ENCODE peak calls at places on chromosomes 3 and 15, in eight cellular contexts. One of them, this sample, is unnamed. For H3K4me1, the result is how much of the 10 kb centered on the place peaks cover.

GRCh38 chr3:197367081-197367780 is 68.8 kb upstream of the DLG1 start:
- DNase-seq in ovary: no peak
- DNase-seq in suprapubic skin: peak
- DNase-seq in tibial nerve: no peak
- DNase-seq in thoracic aorta: no peak
- DNase-seq in pancreas: no peak
- DNase-seq in body of pancreas: no peak
- DNase-seq in PC-9: peak
- DNase-seq in this sample: peak

GRCh38 chr3:2099779-2100191 is 1.1 kb downstream of the CNTN4 start:
- DNase-seq in suprapubic skin: no peak
- DNase-seq in body of pancreas: peak
- DNase-seq in pancreas: peak
- DNase-seq in thoracic aorta: no peak
- DNase-seq in PC-9: no peak
- DNase-seq in ovary: no peak
- DNase-seq in tibial nerve: no peak
- DNase-seq in this sample: no peak

GRCh38 chr15:50939911-50940310 is 31.4 kb downstream of the AP4E1 start:
- DNase-seq in thoracic aorta: no peak
- DNase-seq in tibial nerve: no peak
- DNase-seq in pancreas: no peak
- DNase-seq in PC-9: no peak
- DNase-seq in ovary: no peak
- DNase-seq in body of pancreas: no peak
- DNase-seq in suprapubic skin: no peak
- DNase-seq in this sample: no peak

GRCh38 chr15:27865323-27865922 is 233.7 kb downstream of the OCA2 start:
- DNase-seq in pancreas: no peak
- DNase-seq in suprapubic skin: no peak
- DNase-seq in PC-9: no peak
- DNase-seq in ovary: no peak
- DNase-seq in body of pancreas: no peak
- DNase-seq in thoracic aorta: no peak
- DNase-seq in tibial nerve: no peak
- DNase-seq in this sample: no peak

GRCh38 chr3:49248828-49249227 is 28.2 kb downstream of the C3orf62 start:
- DNase-seq in thoracic aorta: no peak
- DNase-seq in tibial nerve: no peak
- DNase-seq in pancreas: no peak
- DNase-seq in body of pancreas: peak
- DNase-seq in PC-9: peak
- DNase-seq in suprapubic skin: no peak
- DNase-seq in ovary: no peak
- DNase-seq in this sample: no peak

GRCh38 chr3:11532865-11533490 is 110.7 kb downstream of the VGLL4 start:
- DNase-seq in ovary: peak
- DNase-seq in pancreas: no peak
- DNase-seq in PC-9: no peak
- DNase-seq in tibial nerve: no peak
- DNase-seq in thoracic aorta: no peak
- DNase-seq in body of pancreas: no peak
- DNase-seq in suprapubic skin: no peak
- DNase-seq in this sample: no peak

GRCh38 chr15:56821721-56822425 is 88.6 kb upstream of the ZNF280D start:
- DNase-seq in body of pancreas: peak
- DNase-seq in suprapubic skin: no peak
- DNase-seq in PC-9: peak
- DNase-seq in pancreas: peak
- DNase-seq in thoracic aorta: no peak
- DNase-seq in tibial nerve: no peak
- DNase-seq in ovary: peak
- DNase-seq in this sample: peak

GRCh38 chr3:105166893-105167292 is 199.8 kb upstream of the ALCAM start:
- DNase-seq in tibial nerve: no peak
- DNase-seq in PC-9: no peak
- DNase-seq in body of pancreas: no peak
- DNase-seq in ovary: no peak
- DNase-seq in suprapubic skin: no peak
- DNase-seq in thoracic aorta: no peak
- DNase-seq in pancreas: no peak
- DNase-seq in this sample: no peak

GRCh38 chr3:194274424-194275085 is 76.6 kb downstream of the CPN2 start:
- DNase-seq in PC-9: no peak
- DNase-seq in body of pancreas: no peak
- DNase-seq in suprapubic skin: peak
- DNase-seq in ovary: no peak
- DNase-seq in thoracic aorta: no peak
- DNase-seq in pancreas: no peak
- DNase-seq in tibial nerve: no peak
- DNase-seq in this sample: no peak

GRCh38 chr3:170021083-170021482 is 16.7 kb upstream of the GPR160 start:
- DNase-seq in thoracic aorta: no peak
- DNase-seq in ovary: no peak
- DNase-seq in PC-9: no peak
- DNase-seq in pancreas: no peak
- DNase-seq in suprapubic skin: no peak
- DNase-seq in body of pancreas: no peak
- DNase-seq in tibial nerve: no peak
- DNase-seq in this sample: no peak

GRCh38 chr3:43181202-43181910 is 75.5 kb upstream of the POMGNT2 start:
- DNase-seq in pancreas: no peak
- DNase-seq in body of pancreas: peak
- DNase-seq in thoracic aorta: no peak
- DNase-seq in ovary: no peak
- DNase-seq in tibial nerve: no peak
- DNase-seq in suprapubic skin: no peak
- DNase-seq in PC-9: peak
- DNase-seq in this sample: no peak

GRCh38 chr15:41894791-41895463 is 1.1 kb upstream of the SPTBN5 start:
- DNase-seq in suprapubic skin: peak
- DNase-seq in tibial nerve: no peak
- DNase-seq in thoracic aorta: peak
- DNase-seq in body of pancreas: peak
- DNase-seq in pancreas: peak
- DNase-seq in PC-9: no peak
- DNase-seq in ovary: peak
- DNase-seq in this sample: peak

GRCh38 chr15:81002254-81003022 is 1.7 kb downstream of the TLNRD1 start:
- DNase-seq in suprapubic skin: no peak
- DNase-seq in tibial nerve: no peak
- DNase-seq in ovary: peak
- DNase-seq in pancreas: peak
- DNase-seq in body of pancreas: no peak
- DNase-seq in thoracic aorta: no peak
- DNase-seq in PC-9: no peak
- DNase-seq in this sample: peak

GRCh38 chr15:64092075-64092820 is 1.4 kb downstream of the CIAO2A start:
- DNase-seq in pancreas: no peak
- DNase-seq in suprapubic skin: no peak
- DNase-seq in ovary: no peak
- DNase-seq in body of pancreas: no peak
- DNase-seq in tibial nerve: no peak
- DNase-seq in PC-9: no peak
- DNase-seq in thoracic aorta: no peak
- DNase-seq in this sample: no peak

GRCh38 chr15:64093627-64094417 is at the start of gene CIAO2A:
- DNase-seq in tibial nerve: peak
- DNase-seq in suprapubic skin: peak
- DNase-seq in pancreas: peak
- DNase-seq in PC-9: peak
- DNase-seq in body of pancreas: peak
- DNase-seq in ovary: peak
- DNase-seq in thoracic aorta: peak
- DNase-seq in this sample: peak

GRCh38 chr15:64089553-64090280 is 3.9 kb downstream of the CIAO2A start:
- DNase-seq in ovary: no peak
- DNase-seq in tibial nerve: no peak
- DNase-seq in PC-9: no peak
- DNase-seq in pancreas: no peak
- DNase-seq in suprapubic skin: no peak
- DNase-seq in thoracic aorta: no peak
- DNase-seq in body of pancreas: peak
- DNase-seq in this sample: no peak

GRCh38 chr15:64092864-64093626 is 593 bp downstream of the CIAO2A start:
- DNase-seq in suprapubic skin: no peak
- DNase-seq in body of pancreas: peak
- DNase-seq in tibial nerve: no peak
- DNase-seq in ovary: peak
- DNase-seq in thoracic aorta: no peak
- DNase-seq in pancreas: peak
- DNase-seq in PC-9: no peak
- DNase-seq in this sample: peak

GRCh38 chr15:64090527-64090926 is 3.1 kb downstream of the CIAO2A start:
- DNase-seq in pancreas: no peak
- DNase-seq in PC-9: no peak
- DNase-seq in suprapubic skin: no peak
- DNase-seq in body of pancreas: peak
- DNase-seq in tibial nerve: no peak
- DNase-seq in thoracic aorta: no peak
- DNase-seq in ovary: no peak
- DNase-seq in this sample: no peak
- H3K4me1 ChIP-seq in pancreas: under half
- H3K4me1 ChIP-seq in PC-9: under half
- H3K4me1 ChIP-seq in suprapubic skin: under half
- H3K4me1 ChIP-seq in body of pancreas: under half
- H3K4me1 ChIP-seq in tibial nerve: under half
- H3K4me1 ChIP-seq in thoracic aorta: under half
- H3K4me1 ChIP-seq in ovary: under half
- H3K4me1 ChIP-seq in this sample: under half

GRCh38 chr3:126664591-126665214 is 9.8 kb upstream of the TXNRD3 start:
- DNase-seq in suprapubic skin: no peak
- DNase-seq in PC-9: no peak
- DNase-seq in body of pancreas: no peak
- DNase-seq in ovary: no peak
- DNase-seq in pancreas: no peak
- DNase-seq in tibial nerve: no peak
- DNase-seq in thoracic aorta: no peak
- DNase-seq in this sample: no peak
- TF ChIP-seq CTCF in suprapubic skin: no peak
- TF ChIP-seq CTCF in PC-9: no peak
- TF ChIP-seq CTCF in body of pancreas: no peak
- TF ChIP-seq CTCF in ovary: no peak
- TF ChIP-seq CTCF in pancreas: no peak
- TF ChIP-seq CTCF in tibial nerve: no peak
- TF ChIP-seq CTCF in thoracic aorta: no peak
- TF ChIP-seq CTCF in this sample: no peak

DNA sequence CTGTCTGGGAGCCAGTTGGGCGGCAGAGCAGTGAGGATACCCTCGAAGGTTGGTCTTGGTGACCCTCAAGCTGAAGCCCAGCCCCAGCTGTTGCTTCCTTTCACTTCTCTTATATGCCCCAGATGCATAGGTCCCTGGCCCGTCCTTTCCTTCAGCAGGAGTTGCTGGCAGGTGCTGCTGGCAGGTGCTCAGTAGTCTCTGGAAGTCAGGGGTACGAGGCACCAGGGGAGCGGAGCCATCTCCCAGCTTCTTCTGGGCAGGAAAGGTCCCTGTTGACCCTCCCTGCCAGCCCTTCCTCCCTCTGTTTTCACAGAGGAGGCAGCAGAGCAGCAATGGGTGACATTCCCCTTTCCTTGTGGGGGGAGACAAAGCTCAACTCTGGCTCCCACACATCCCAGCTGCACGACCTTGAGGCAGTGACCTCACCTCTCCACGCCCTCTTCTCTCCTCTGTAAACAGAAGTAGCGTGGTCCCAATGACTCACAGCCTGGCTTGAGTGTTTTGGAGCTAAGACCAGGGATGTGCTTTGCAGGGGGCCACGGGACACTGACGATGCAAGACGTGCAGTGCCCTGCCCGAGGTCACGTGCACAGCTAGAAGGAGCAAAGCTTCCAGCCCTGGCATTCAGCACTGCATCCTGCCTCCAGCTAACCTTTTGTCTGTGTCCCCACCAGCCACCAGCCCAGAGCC is 49.6 kb downstream of the SLC6A6 start:
- DNase-seq in thoracic aorta: no peak
- DNase-seq in pancreas: peak
- DNase-seq in ovary: peak
- DNase-seq in suprapubic skin: peak
- DNase-seq in body of pancreas: peak
- DNase-seq in tibial nerve: peak
- DNase-seq in PC-9: peak
- DNase-seq in this sample: peak
- H3K4me3 ChIP-seq in thoracic aorta: peak
- H3K4me3 ChIP-seq in pancreas: no peak
- H3K4me3 ChIP-seq in ovary: no peak
- H3K4me3 ChIP-seq in suprapubic skin: no peak
- H3K4me3 ChIP-seq in body of pancreas: no peak
- H3K4me3 ChIP-seq in tibial nerve: no peak
- H3K4me3 ChIP-seq in PC-9: no peak
- H3K4me3 ChIP-seq in this sample: no peak

DNA sequence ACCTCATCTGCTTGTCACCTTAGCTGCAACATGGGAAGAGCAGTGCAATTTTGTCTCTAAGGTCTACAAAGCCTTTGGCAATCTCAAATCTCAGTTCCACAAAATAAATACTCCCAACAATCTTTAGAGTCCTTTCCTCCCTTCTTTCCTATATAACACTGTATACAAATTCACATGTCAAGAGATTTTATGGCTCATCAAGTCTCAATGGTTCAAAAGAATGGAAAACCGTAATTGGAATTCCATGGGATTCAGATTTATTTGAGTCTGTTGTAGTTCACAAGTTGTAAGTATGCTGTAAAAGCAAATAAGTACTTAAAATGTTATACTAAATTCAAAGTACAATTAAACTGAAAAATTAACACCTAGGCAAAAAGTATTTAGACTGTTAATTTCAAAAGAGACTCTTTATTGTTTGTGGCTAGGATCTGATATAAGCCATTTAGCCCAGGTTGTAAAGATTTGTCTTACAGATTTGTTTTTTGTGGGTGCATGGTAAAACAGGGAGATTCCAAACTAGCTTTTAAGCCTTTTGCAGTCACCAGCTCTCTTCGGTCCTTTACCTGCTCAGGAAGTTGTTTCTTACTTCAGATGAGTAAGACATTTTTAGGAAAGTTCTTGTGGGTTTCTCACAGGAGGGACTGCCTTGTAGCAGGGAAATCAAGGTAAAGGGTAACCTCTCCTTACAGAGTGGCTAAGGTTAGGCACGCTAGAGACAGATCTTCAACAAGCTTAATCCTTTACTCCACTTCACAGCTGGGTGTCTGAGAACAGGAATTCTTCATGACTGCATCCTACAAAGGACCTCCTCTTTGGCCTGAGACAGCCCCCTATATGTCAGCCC is 50.2 kb downstream of the CMSS1 start:
- DNase-seq in pancreas: no peak
- DNase-seq in PC-9: no peak
- DNase-seq in tibial nerve: no peak
- DNase-seq in body of pancreas: no peak
- DNase-seq in thoracic aorta: no peak
- DNase-seq in suprapubic skin: no peak
- DNase-seq in ovary: no peak
- DNase-seq in this sample: no peak
- H3K4me1 ChIP-seq in pancreas: under half
- H3K4me1 ChIP-seq in PC-9: under half
- H3K4me1 ChIP-seq in tibial nerve: under half
- H3K4me1 ChIP-seq in body of pancreas: under half
- H3K4me1 ChIP-seq in thoracic aorta: half or more
- H3K4me1 ChIP-seq in suprapubic skin: under half
- H3K4me1 ChIP-seq in ovary: under half
- H3K4me1 ChIP-seq in this sample: under half